ENCODE peak calls at places on chromosomes 6 and 20, in seven cellular contexts. Q, O, X, R, N, D and Y are unnamed samples.

GRCh38 chr20:36408219-36408618 is 102.1 kb downstream of the DLGAP4 start:
- DNase-seq in N (no peak), X (no peak), Q (peak; percentile 43), D (peak; percentile 26), R (no peak), O (no peak), Y (no peak)

GRCh38 chr20:48385527-48385926 is 442.3 kb downstream of the PREX1 start:
- DNase-seq in D (no peak), O (no peak), Q (no peak), R (no peak), N (no peak), X (no peak), Y (no peak)

GRCh38 chr20:59586613-59587012 is 17.7 kb upstream of the PHACTR3 start:
- DNase-seq in D (no peak), Q (no peak), R (no peak), O (no peak), N (peak; percentile 25), X (no peak), Y (no peak)

GRCh38 chr20:17611290-17611539 is 41.3 kb downstream of the DSTN start:
- DNase-seq in R (no peak), X (no peak), D (no peak), Q (no peak), N (no peak), O (no peak), Y (no peak)

GRCh38 chr6:106103728-106104109 is 17.6 kb downstream of the PRDM1 start:
- DNase-seq in D (no peak), O (no peak), R (no peak), X (no peak), Q (no peak), N (no peak), Y (no peak)

GRCh38 chr6:26500102-26500501 is at the start of gene BTN1A1:
- DNase-seq in D (no peak), Q (no peak), N (no peak), R (no peak), O (no peak), X (no peak), Y (no peak)

GRCh38 chr20:17419459-17419858 is 111.7 kb downstream of the BFSP1 start:
- DNase-seq in X (no peak), R (no peak), D (no peak), Q (no peak), O (no peak), N (no peak), Y (no peak)

GRCh38 chr6:28081486-28081751 is 1.1 kb downstream of the ZNF165 start:
- DNase-seq in X (peak; percentile 65), R (no peak), N (no peak), D (no peak), O (no peak), Q (no peak), Y (no peak)

GRCh38 chr20:17570347-17571152 is 675 bp downstream of the DSTN start:
- DNase-seq in Q (peak; percentile 84), N (no peak), R (peak; percentile 60), X (peak; percentile 66), D (peak; percentile 61), O (peak; percentile 58), Y (peak; percentile 80)

GRCh38 chr20:25011261-25011660 is 18.7 kb upstream of the APMAP start:
- DNase-seq in D (no peak), Q (no peak), X (no peak), R (no peak), N (peak; percentile 28), O (peak; percentile 10), Y (no peak)

GRCh38 chr6:118993803-118994231 is 58.9 kb upstream of the MCM9 start:
- DNase-seq in Q (no peak), D (peak; percentile 5), O (no peak), N (no peak), X (no peak), R (no peak), Y (no peak)

GRCh38 chr20:4369798-4370124 is 351.9 kb upstream of the PRND start:
- DNase-seq in N (no peak), X (peak; percentile 88), R (no peak), D (no peak), O (no peak), Q (no peak), Y (no peak)

GRCh38 chr6:126170875-126171489 is 168.9 kb upstream of the CENPW start:
- DNase-seq in X (peak; percentile 72), N (no peak), D (peak; percentile 52), O (no peak), R (no peak), Q (peak; percentile 19), Y (peak; percentile 72)

GRCh38 chr6:105108631-105109262 is 71.1 kb downstream of the POPDC3 start:
- DNase-seq in O (no peak), R (no peak), X (no peak), D (no peak), Q (no peak), N (no peak), Y (no peak)

GRCh38 chr6:46490425-46491200 is 636 bp downstream of the RCAN2 start:
- DNase-seq in Q (peak; percentile 30), R (peak; percentile 23), D (no peak), O (no peak), X (no peak), N (peak; percentile 74), Y (no peak)

GRCh38 chr6:16762547-16763477 is 1.6 kb upstream of the ATXN1 start:
- DNase-seq in R (peak; percentile 61), O (peak; percentile 77), N (peak; percentile 89), X (peak; percentile 83), D (peak; percentile 82), Q (peak; percentile 50), Y (peak; percentile 42)

GRCh38 chr20:36847009-36847709 is 28.8 kb upstream of the TLDC2 start:
- DNase-seq in R (peak; percentile 93), Q (peak; percentile 93), D (no peak), X (no peak), O (peak; percentile 72), N (no peak), Y (no peak)

GRCh38 chr20:62624325-62624690 is 18.0 kb upstream of the SLCO4A1 start:
- DNase-seq in Q (no peak), X (no peak), R (no peak), D (peak; percentile 64), N (peak; percentile 93), O (no peak), Y (no peak)

GRCh38 chr20:62624719-62625455 is 17.4 kb upstream of the SLCO4A1 start:
- DNase-seq in Q (no peak), R (no peak), N (peak; percentile 88), D (no peak), O (peak; percentile 49), X (no peak), Y (no peak)

GRCh38 chr20:62622178-62622876 is 20.0 kb upstream of the SLCO4A1 start:
- DNase-seq in R (no peak), O (no peak), X (no peak), D (no peak), N (no peak), Q (no peak), Y (no peak)

GRCh38 chr20:62622877-62623487 is 19.3 kb upstream of the SLCO4A1 start:
- DNase-seq in O (no peak), D (no peak), R (no peak), N (peak; percentile 86), X (no peak), Q (peak; percentile 56), Y (no peak)

GRCh38 chr20:62623488-62624324 is 18.6 kb upstream of the SLCO4A1 start:
- DNase-seq in Q (peak; percentile 98), O (peak; percentile 94), N (peak; percentile 99), X (peak; percentile 90), D (peak; percentile 98), R (peak; percentile 96), Y (peak; percentile 95)
- TF ChIP-seq POLR2A in Q (peak; percentile 72), O (peak; percentile 37), N (peak; percentile 57), X (peak; percentile 56), D (no peak), R (peak; percentile 89), Y (peak; percentile 92)

GRCh38 chr6:7311920-7312615 is 931 bp downstream of the SSR1 start:
- DNase-seq in X (peak; percentile 25), D (peak; percentile 51), Q (no peak), N (no peak), R (no peak), O (no peak), Y (peak; percentile 65)

GRCh38 chr6:7314414-7314813 is 1.4 kb upstream of the SSR1 start:
- DNase-seq in X (no peak), O (no peak), Q (no peak), D (no peak), R (no peak), N (no peak), Y (no peak)

GRCh38 chr6:7313505-7314165 is 636 bp upstream of the SSR1 start:
- DNase-seq in Q (no peak), D (no peak), R (peak; percentile 19), O (no peak), X (no peak), N (peak; percentile 84), Y (no peak)

GRCh38 chr6:7311171-7311570 is 1.8 kb downstream of the SSR1 start:
- DNase-seq in D (no peak), X (no peak), N (no peak), O (no peak), Q (no peak), R (no peak), Y (no peak)

GRCh38 chr6:7312616-7313504 is at the start of gene SSR1:
- DNase-seq in O (peak; percentile 97), N (peak; percentile 100), D (peak; percentile 95), X (peak; percentile 99), R (peak; percentile 96), Q (peak; percentile 98), Y (peak; percentile 97)
- TF ChIP-seq POLR2A in O (peak; percentile 51), N (no peak), D (peak; percentile 98), X (peak; percentile 87), R (peak; percentile 81), Q (peak; percentile 94), Y (peak; percentile 81)

GRCh38 chr20:64254156-64254555 is 1.4 kb upstream of the PCMTD2 start:
- DNase-seq in D (no peak), Q (no peak), X (no peak), R (no peak), O (no peak), N (no peak), Y (no peak)

GRCh38 chr20:64256282-64256947 is 867 bp downstream of the PCMTD2 start:
- DNase-seq in X (no peak), N (peak; percentile 70), R (no peak), D (no peak), Q (no peak), O (no peak), Y (peak; percentile 42)

GRCh38 chr20:64254571-64255360 is 782 bp upstream of the PCMTD2 start:
- DNase-seq in R (no peak), N (peak; percentile 79), O (no peak), X (no peak), D (no peak), Q (no peak), Y (no peak)

GRCh38 chr20:64257107-64257757 is 1.7 kb downstream of the PCMTD2 start:
- DNase-seq in D (no peak), O (no peak), Q (no peak), X (no peak), R (no peak), N (peak; percentile 47), Y (peak; percentile 26)

GRCh38 chr20:64255361-64256281 is at the start of gene PCMTD2:
- DNase-seq in D (peak; percentile 86), N (peak; percentile 96), X (peak; percentile 90), Q (peak; percentile 87), R (peak; percentile 73), O (peak; percentile 77), Y (peak; percentile 96)
- TF ChIP-seq POLR2A in D (peak; percentile 99), N (no peak), X (peak; percentile 73), Q (peak; percentile 64), R (peak; percentile 73), O (no peak), Y (peak; percentile 45)

DNA sequence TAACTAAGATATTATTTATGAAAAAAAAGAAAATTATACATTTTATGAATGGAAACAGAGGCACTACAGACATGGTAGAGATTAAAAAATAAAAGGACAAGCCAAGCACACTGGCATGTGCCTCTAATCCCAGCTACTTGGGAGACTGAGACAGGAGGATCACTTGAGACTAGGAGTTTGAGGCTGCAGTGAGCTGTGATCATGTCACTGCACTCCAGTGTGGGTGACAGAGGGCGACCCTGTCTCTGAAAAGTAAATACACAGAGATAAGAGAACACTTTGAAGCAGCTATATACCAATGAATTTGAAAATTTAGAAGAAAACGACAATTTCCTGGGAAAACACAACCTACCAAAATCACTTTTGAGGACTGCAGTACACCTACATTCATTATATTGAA is 47.4 kb upstream of the TFAP2C start:
- DNase-seq in N (no peak), Q (no peak), R (no peak), O (no peak), D (peak; percentile 19), X (no peak), Y (no peak)
- TF ChIP-seq POLR2A in N (no peak), Q (no peak), R (no peak), O (no peak), D (no peak), X (no peak), Y (no peak)